ENCODE peak calls at places on chromosomes 12 and 14, in four cellular contexts. N is activated T-cell treated with anti-CD3 and anti-CD28 coated beads, Interleukin-2, amount 50 U/mL, for 72 hours; T is BE2C; Z is keratinocyte. O is an unnamed sample.

GRCh38 chr12:98618952-98619351 is 25.5 kb downstream of the SLC25A3 start:
- DNase-seq in Z (no peak), T (no peak), N (no peak), O (peak)

GRCh38 chr12:20377750-20378149 is 9.4 kb downstream of the PDE3A start:
- DNase-seq in N (no peak), Z (no peak), T (no peak), O (no peak)

GRCh38 chr12:86801439-86801838 is 545.2 kb upstream of the MGAT4C start:
- DNase-seq in N (no peak), T (no peak), Z (no peak), O (no peak)

GRCh38 chr12:42140901-42141300 is 3.8 kb downstream of the GXYLT1 start:
- DNase-seq in N (no peak), Z (no peak), T (no peak), O (no peak)

GRCh38 chr14:41986726-41987125 is 380.1 kb downstream of the LRFN5 start:
- DNase-seq in T (no peak), N (no peak), Z (peak), O (no peak)

GRCh38 chr14:103362780-103363179 is 22.4 kb upstream of the MARK3 start:
- DNase-seq in T (no peak), Z (no peak), N (no peak), O (peak)

GRCh38 chr14:35766700-35767082 is 42.4 kb downstream of the RALGAPA1 start:
- DNase-seq in Z (no peak), T (no peak), N (peak), O (no peak)

GRCh38 chr12:4997939-4998338 is 45.7 kb upstream of the KCNA5 start:
- DNase-seq in N (no peak), Z (peak), T (no peak), O (no peak)

GRCh38 chr12:54159140-54159539 is 29.6 kb downstream of the SMUG1 start:
- DNase-seq in T (peak), N (peak), Z (no peak), O (no peak)

GRCh38 chr14:21436567-21437062 is 19.3 kb downstream of the CHD8 start:
- DNase-seq in Z (no peak), N (no peak), T (no peak), O (no peak)

GRCh38 chr12:77442633-77443032 is 377.3 kb upstream of the E2F7 start:
- DNase-seq in T (no peak), Z (no peak), N (no peak), O (no peak)

GRCh38 chr14:65297744-65298143 is 114.8 kb upstream of the FUT8 start:
- DNase-seq in Z (no peak), T (no peak), N (no peak), O (no peak)

GRCh38 chr12:63034601-63035000 is 99.7 kb upstream of the PPM1H start:
- DNase-seq in N (no peak), T (no peak), Z (no peak), O (no peak)

GRCh38 chr14:95048771-95049312 is 108.5 kb downstream of the DICER1 start:
- DNase-seq in T (no peak), Z (no peak), N (no peak), O (no peak)

GRCh38 chr12:3655331-3655900 is 97.5 kb downstream of the CRACR2A start:
- DNase-seq in T (peak), Z (no peak), N (peak), O (no peak)

GRCh38 chr14:35254736-35255135 is 37.4 kb upstream of the PSMA6 start:
- DNase-seq in N (peak), T (no peak), Z (no peak), O (peak)

GRCh38 chr12:27541031-27541719 is 17.2 kb downstream of the PPFIBP1 start:
- DNase-seq in T (no peak), N (no peak), Z (peak), O (no peak)

GRCh38 chr12:15831315-15831993 is 42.3 kb upstream of the EPS8 start:
- DNase-seq in T (no peak), N (no peak), Z (no peak), O (no peak)

GRCh38 chr14:69354383-69355154 is 43.5 kb downstream of the ERH start:
- DNase-seq in T (no peak), N (peak), Z (no peak), O (no peak)

GRCh38 chr12:31965090-31965489 is 5.9 kb downstream of the RESF1 start:
- DNase-seq in N (no peak), Z (no peak), T (no peak), O (no peak)

GRCh38 chr12:124162151-124163110 is 132.5 kb upstream of the RFLNA start:
- DNase-seq in T (no peak), Z (no peak), N (peak), O (no peak)

GRCh38 chr12:65962921-65963883 is 138.9 kb downstream of the HMGA2 start:
- DNase-seq in T (peak), Z (no peak), N (no peak), O (peak)

GRCh38 chr14:55794655-55795583 is 214.9 kb downstream of the KTN1 start:
- DNase-seq in Z (no peak), N (peak), T (no peak), O (no peak)

GRCh38 chr12:53956251-53956887 is 1.7 kb downstream of the HOXC12 start:
- DNase-seq in T (no peak), Z (no peak), N (no peak), O (no peak)

GRCh38 chr14:74618078-74618952 is 6.3 kb upstream of the LTBP2 start:
- DNase-seq in Z (peak), N (peak), T (no peak), O (peak)

GRCh38 chr14:79363291-79363690 is 848.0 kb downstream of the DIO2 start:
- DNase-seq in Z (no peak), N (no peak), T (no peak), O (no peak)

GRCh38 chr14:56189306-56189705 is 71.1 kb downstream of the PELI2 start:
- DNase-seq in T (no peak), N (no peak), Z (peak), O (no peak)

GRCh38 chr14:102590667-102591099 is 1.8 kb upstream of the RCOR1 start:
- DNase-seq in Z (no peak), N (no peak), T (peak), O (no peak)

GRCh38 chr12:54463034-54463433 is 10.4 kb downstream of the GTSF1 start:
- DNase-seq in N (no peak), T (no peak), Z (no peak), O (no peak)

GRCh38 chr14:26218858-26219257 is 379.0 kb downstream of the NOVA1 start:
- DNase-seq in Z (no peak), T (no peak), N (no peak), O (no peak)

GRCh38 chr12:101238806-101239329 is 28.8 kb upstream of the SLC5A8 start:
- DNase-seq in N (no peak), T (peak), Z (no peak), O (no peak)

GRCh38 chr14:61382842-61383241 is 61.5 kb downstream of the PRKCH start:
- DNase-seq in T (no peak), N (no peak), Z (no peak), O (no peak)

GRCh38 chr12:112370868-112371510 is 11.2 kb downstream of the HECTD4 start:
- DNase-seq in Z (no peak), T (no peak), N (no peak), O (no peak)

GRCh38 chr14:38207830-38208815 is at the start of gene SSTR1:
- DNase-seq in N (no peak), T (no peak), Z (no peak), O (no peak)

GRCh38 chr12:21773263-21773741 is 1.2 kb downstream of the KCNJ8 start:
- DNase-seq in Z (no peak), T (peak), N (peak), O (no peak)

GRCh38 chr14:105099778-105100177 is 34.5 kb upstream of the GPR132 start:
- DNase-seq in N (no peak), T (no peak), Z (no peak), O (no peak)

O was measured in Kasumi-1.